ENCODE peak calls at places on chromosome 17, in five cellular contexts. One of them, this sample, is unnamed.

GRCh38 chr17:66018786-66019185 is 173.1 kb downstream of the CEP112 start:
- DNase-seq in HepG2: no peak
- DNase-seq in GM12878: no peak
- DNase-seq in GM12891: no peak
- DNase-seq in K562: no peak
- DNase-seq in this sample: no peak

GRCh38 chr17:78892520-78892919 is 10.5 kb downstream of the CEP295NL start:
- DNase-seq in K562: no peak
- DNase-seq in GM12891: no peak
- DNase-seq in HepG2: no peak
- DNase-seq in GM12878: no peak
- DNase-seq in this sample: no peak

GRCh38 chr17:35742496-35742895 is 10.5 kb downstream of the GAS2L2 start:
- DNase-seq in K562: no peak
- DNase-seq in GM12878: no peak
- DNase-seq in GM12891: no peak
- DNase-seq in HepG2: no peak
- DNase-seq in this sample: no peak

GRCh38 chr17:45934044-45934979 is 40.0 kb downstream of the MAPT start:
- DNase-seq in GM12878: no peak
- DNase-seq in K562: no peak
- DNase-seq in GM12891: no peak
- DNase-seq in HepG2: no peak
- DNase-seq in this sample: no peak

GRCh38 chr17:7716901-7717755 is at the start of gene DNAH2:
- DNase-seq in GM12878: no peak
- DNase-seq in K562: peak; percentile 84
- DNase-seq in HepG2: peak; percentile 60
- DNase-seq in GM12891: peak; percentile 69
- DNase-seq in this sample: peak; percentile 96

GRCh38 chr17:35947156-35947585 is 3.7 kb upstream of the LYZL6 start:
- DNase-seq in GM12891: no peak
- DNase-seq in K562: peak; percentile 54
- DNase-seq in HepG2: peak; percentile 52
- DNase-seq in GM12878: no peak
- DNase-seq in this sample: no peak

GRCh38 chr17:58493506-58493905 is 5.3 kb upstream of the HSF5 start:
- DNase-seq in K562: no peak
- DNase-seq in GM12878: no peak
- DNase-seq in GM12891: no peak
- DNase-seq in HepG2: no peak
- DNase-seq in this sample: peak; percentile 17

GRCh38 chr17:65270499-65270898 is 133.3 kb downstream of the RGS9 start:
- DNase-seq in K562: no peak
- DNase-seq in GM12891: no peak
- DNase-seq in GM12878: no peak
- DNase-seq in HepG2: no peak
- DNase-seq in this sample: no peak

GRCh38 chr17:62652251-62653001 is 25.0 kb downstream of the MRC2 start:
- DNase-seq in GM12878: no peak
- DNase-seq in K562: no peak
- DNase-seq in GM12891: no peak
- DNase-seq in HepG2: no peak
- DNase-seq in this sample: no peak

GRCh38 chr17:40561871-40562611 is 3.2 kb downstream of the CCR7 start:
- DNase-seq in GM12878: peak; percentile 78
- DNase-seq in HepG2: no peak
- DNase-seq in GM12891: no peak
- DNase-seq in K562: no peak
- DNase-seq in this sample: no peak

GRCh38 chr17:7825206-7825980 is 8.6 kb upstream of the KDM6B start:
- DNase-seq in K562: no peak
- DNase-seq in GM12878: no peak
- DNase-seq in GM12891: no peak
- DNase-seq in HepG2: peak; percentile 23
- DNase-seq in this sample: no peak

GRCh38 chr17:40679523-40679907 is 14.5 kb upstream of the KRT222 start:
- DNase-seq in GM12891: no peak
- DNase-seq in GM12878: no peak
- DNase-seq in K562: no peak
- DNase-seq in HepG2: no peak
- DNase-seq in this sample: no peak

GRCh38 chr17:40825596-40825995 is 3.2 kb upstream of the KRT10 start:
- DNase-seq in GM12891: no peak
- DNase-seq in GM12878: no peak
- DNase-seq in K562: no peak
- DNase-seq in HepG2: no peak
- DNase-seq in this sample: no peak

GRCh38 chr17:72751746-72752145 is 340.7 kb downstream of the SLC39A11 start:
- DNase-seq in K562: no peak
- DNase-seq in GM12891: no peak
- DNase-seq in GM12878: no peak
- DNase-seq in HepG2: no peak
- DNase-seq in this sample: no peak

GRCh38 chr17:81575836-81576235 is 23.7 kb upstream of the FAAP100 start:
- DNase-seq in GM12878: no peak
- DNase-seq in HepG2: peak; percentile 59
- DNase-seq in GM12891: no peak
- DNase-seq in K562: no peak
- DNase-seq in this sample: no peak

GRCh38 chr17:81004336-81005015 is 12.8 kb downstream of the CHMP6 start:
- DNase-seq in HepG2: no peak
- DNase-seq in GM12878: no peak
- DNase-seq in GM12891: peak; percentile 28
- DNase-seq in K562: no peak
- DNase-seq in this sample: no peak

GRCh38 chr17:33233855-33234228 is 59.3 kb downstream of the ASIC2 start:
- DNase-seq in GM12878: no peak
- DNase-seq in HepG2: no peak
- DNase-seq in GM12891: no peak
- DNase-seq in K562: no peak
- DNase-seq in this sample: no peak

GRCh38 chr17:83109793-83110645 is 30.6 kb downstream of the METRNL start:
- DNase-seq in GM12878: no peak
- DNase-seq in GM12891: no peak
- DNase-seq in HepG2: peak; percentile 79
- DNase-seq in K562: no peak
- DNase-seq in this sample: no peak

GRCh38 chr17:22145605-22146178 is 453.4 kb downstream of the KCNJ18 start:
- DNase-seq in HepG2: no peak
- DNase-seq in K562: no peak
- DNase-seq in GM12891: no peak
- DNase-seq in GM12878: no peak
- DNase-seq in this sample: no peak

GRCh38 chr17:75979705-75980187 is 706 bp downstream of the TEN1 start:
- DNase-seq in HepG2: no peak
- DNase-seq in GM12878: no peak
- DNase-seq in GM12891: no peak
- DNase-seq in K562: no peak
- DNase-seq in this sample: no peak

GRCh38 chr17:75589919-75590303 is 2.3 kb downstream of the MYO15B start:
- DNase-seq in K562: no peak
- DNase-seq in HepG2: no peak
- DNase-seq in GM12891: no peak
- DNase-seq in GM12878: no peak
- DNase-seq in this sample: no peak

GRCh38 chr17:71192039-71192555 is 928.7 kb upstream of the SOX9 start:
- DNase-seq in GM12878: no peak
- DNase-seq in GM12891: no peak
- DNase-seq in HepG2: no peak
- DNase-seq in K562: no peak
- DNase-seq in this sample: no peak

GRCh38 chr17:71192848-71193247 is 928.0 kb upstream of the SOX9 start:
- DNase-seq in HepG2: no peak
- DNase-seq in K562: no peak
- DNase-seq in GM12891: no peak
- DNase-seq in GM12878: no peak
- DNase-seq in this sample: no peak

GRCh38 chr17:71187145-71187878 is 933.5 kb upstream of the SOX9 start:
- DNase-seq in HepG2: no peak
- DNase-seq in K562: no peak
- DNase-seq in GM12891: no peak
- DNase-seq in GM12878: no peak
- DNase-seq in this sample: no peak

GRCh38 chr17:71189493-71189831 is 931.4 kb upstream of the SOX9 start:
- DNase-seq in HepG2: no peak
- DNase-seq in K562: no peak
- DNase-seq in GM12891: no peak
- DNase-seq in GM12878: no peak
- DNase-seq in this sample: no peak

GRCh38 chr17:71188811-71189492 is 931.9 kb upstream of the SOX9 start:
- DNase-seq in HepG2: no peak
- DNase-seq in GM12891: no peak
- DNase-seq in GM12878: no peak
- DNase-seq in K562: no peak
- DNase-seq in this sample: no peak
- TF ChIP-seq TAF1 in HepG2: no peak
- TF ChIP-seq TAF1 in GM12891: no peak
- TF ChIP-seq TAF1 in GM12878: no peak
- TF ChIP-seq TAF1 in K562: no peak
- TF ChIP-seq TAF1 in this sample: no peak

GRCh38 chr17:74530751-74531150 is 524 bp downstream of the CD300LB start:
- DNase-seq in GM12891: no peak
- DNase-seq in GM12878: no peak
- DNase-seq in HepG2: no peak
- DNase-seq in K562: no peak
- DNase-seq in this sample: no peak
- TF ChIP-seq TAF1 in GM12891: no peak
- TF ChIP-seq TAF1 in GM12878: no peak
- TF ChIP-seq TAF1 in HepG2: no peak
- TF ChIP-seq TAF1 in K562: no peak
- TF ChIP-seq TAF1 in this sample: no peak

GRCh38 chr17:43410557-43411368 is 12.0 kb downstream of the ARL4D start:
- DNase-seq in HepG2: no peak
- DNase-seq in GM12891: no peak
- DNase-seq in GM12878: no peak
- DNase-seq in K562: no peak
- DNase-seq in this sample: no peak
- TF ChIP-seq TAF1 in HepG2: no peak
- TF ChIP-seq TAF1 in GM12891: no peak
- TF ChIP-seq TAF1 in GM12878: no peak
- TF ChIP-seq TAF1 in K562: no peak
- TF ChIP-seq TAF1 in this sample: no peak

GRCh38 chr17:19457830-19458271 is 46.8 kb downstream of the RNF112 start:
- DNase-seq in HepG2: no peak
- DNase-seq in GM12891: no peak
- DNase-seq in K562: no peak
- DNase-seq in GM12878: no peak
- DNase-seq in this sample: peak; percentile 49

GRCh38 chr17:19457046-19457445 is 46.0 kb downstream of the RNF112 start:
- DNase-seq in K562: no peak
- DNase-seq in HepG2: no peak
- DNase-seq in GM12878: no peak
- DNase-seq in GM12891: no peak
- DNase-seq in this sample: no peak

GRCh38 chr17:19454074-19454473 is 43.0 kb downstream of the RNF112 start:
- DNase-seq in GM12878: no peak
- DNase-seq in HepG2: no peak
- DNase-seq in K562: no peak
- DNase-seq in GM12891: no peak
- DNase-seq in this sample: no peak

GRCh38 chr17:19456016-19456927 is 45.2 kb downstream of the RNF112 start:
- DNase-seq in GM12878: no peak
- DNase-seq in K562: no peak
- DNase-seq in HepG2: no peak
- DNase-seq in GM12891: no peak
- DNase-seq in this sample: no peak

DNA sequence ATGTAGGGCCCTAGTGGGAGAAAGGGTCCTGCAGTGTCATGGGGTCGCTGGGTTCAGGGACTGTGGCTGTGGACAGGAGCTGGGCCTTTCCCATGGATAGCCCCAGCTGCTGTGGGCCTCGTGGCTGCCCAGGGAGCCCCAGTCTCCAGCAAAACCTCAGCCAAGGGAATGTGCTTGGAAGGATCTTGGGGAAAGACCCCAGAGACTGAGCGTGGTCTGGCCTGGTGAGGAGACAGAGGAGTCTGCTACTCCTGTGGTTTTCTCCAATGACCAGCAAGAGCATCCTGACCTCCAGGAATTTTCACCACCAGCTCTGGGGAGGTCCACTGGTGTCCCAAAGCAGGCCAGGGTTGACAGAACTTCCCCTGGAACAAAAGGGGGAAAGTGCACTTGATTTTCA is 42.3 kb downstream of the RNF112 start:
- DNase-seq in GM12878: no peak
- DNase-seq in HepG2: no peak
- DNase-seq in GM12891: no peak
- DNase-seq in K562: no peak
- DNase-seq in this sample: no peak
- TF ChIP-seq TAF1 in GM12878: no peak
- TF ChIP-seq TAF1 in HepG2: no peak
- TF ChIP-seq TAF1 in GM12891: no peak
- TF ChIP-seq TAF1 in K562: no peak
- TF ChIP-seq TAF1 in this sample: no peak

GRCh38 chr17:77691216-77692085 is 267.1 kb upstream of the TNRC6C start:
- DNase-seq in HepG2: no peak
- DNase-seq in K562: no peak
- DNase-seq in GM12878: no peak
- DNase-seq in GM12891: no peak
- DNase-seq in this sample: no peak
- TF ChIP-seq TAF1 in HepG2: no peak
- TF ChIP-seq TAF1 in K562: no peak
- TF ChIP-seq TAF1 in GM12878: no peak
- TF ChIP-seq TAF1 in GM12891: no peak
- TF ChIP-seq TAF1 in this sample: no peak

DNA sequence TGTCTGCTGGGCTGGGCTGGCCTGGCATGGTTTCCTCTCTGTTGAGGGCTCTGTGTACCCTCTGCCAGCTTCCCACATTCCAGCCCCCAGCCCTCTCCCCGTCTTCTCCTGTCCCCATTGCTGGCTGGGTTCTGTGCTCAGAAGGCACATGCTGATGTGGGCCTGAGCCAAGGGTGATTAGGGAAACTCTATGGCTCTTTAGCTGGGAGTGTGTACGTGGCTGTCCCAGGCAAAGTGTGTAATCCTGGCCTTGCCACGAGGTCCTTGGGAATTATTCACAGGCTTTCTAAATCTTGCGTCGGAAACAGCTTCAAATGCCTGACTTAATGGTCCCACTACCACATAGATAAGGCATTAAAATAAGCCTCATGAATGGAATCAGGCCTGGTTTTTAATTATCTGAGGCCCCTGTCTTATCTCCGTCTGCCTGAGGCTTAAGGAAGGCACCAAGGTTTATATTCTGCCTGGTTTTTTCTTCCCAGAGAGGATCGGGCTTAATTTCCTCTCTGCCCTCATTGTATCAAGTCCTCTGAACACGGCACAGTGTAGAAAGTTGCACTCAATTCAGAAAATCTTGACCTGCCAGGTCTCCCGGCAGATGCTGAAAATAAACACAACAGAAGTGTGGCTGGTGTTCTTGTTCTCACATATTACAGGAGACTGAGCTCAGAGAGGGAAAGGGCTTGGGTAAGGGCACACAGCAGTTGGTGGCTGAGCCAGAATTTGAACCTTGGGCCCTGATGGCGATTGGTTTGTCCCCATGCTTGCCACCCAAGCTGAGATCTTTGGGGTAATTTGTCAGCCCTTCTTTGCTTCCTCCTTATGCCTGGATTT is 52.9 kb upstream of the LGALS9 start:
- DNase-seq in GM12891: no peak
- DNase-seq in K562: no peak
- DNase-seq in GM12878: no peak
- DNase-seq in HepG2: no peak
- DNase-seq in this sample: no peak
- TF ChIP-seq TAF1 in GM12891: no peak
- TF ChIP-seq TAF1 in K562: no peak
- TF ChIP-seq TAF1 in GM12878: no peak
- TF ChIP-seq TAF1 in HepG2: no peak
- TF ChIP-seq TAF1 in this sample: no peak

GRCh38 chr17:42135664-42136653 is 13.4 kb downstream of the HSPB9 start:
- DNase-seq in HepG2: peak; percentile 91
- DNase-seq in GM12891: no peak
- DNase-seq in K562: peak; percentile 37
- DNase-seq in GM12878: no peak
- DNase-seq in this sample: no peak
- TF ChIP-seq TAF1 in HepG2: no peak
- TF ChIP-seq TAF1 in GM12891: no peak
- TF ChIP-seq TAF1 in K562: no peak
- TF ChIP-seq TAF1 in GM12878: no peak
- TF ChIP-seq TAF1 in this sample: no peak